ENCODE peak calls at places on chromosomes 2 and 18, in nine cellular contexts. E is glomerular endothelial cell; L is astrocyte; Z is stimulated activated CD4-positive, alpha-beta T cell treated with anti-CD3 and anti-CD28 coated beads, Interleukin-1b, Interleukin-23, amount 100 ng/mL, for 24 hours; N is neural crest cell; A is stimulated activated effector memory CD8-positive, alpha-beta T cell treated with anti-CD3 and anti-CD28 coated beads, Interleukin-12 subunit alpha, Interleukin-12 subunit beta, amount 100 ng/mL, for 72 hours; K is Calu3; Q is NCI-H2081; O is CD8-positive, alpha-beta T cell. M is an unnamed sample.

GRCh38 chr2:19208479-19209204 is 149.8 kb downstream of the OSR1 start:
- DNase-seq in E (no peak), L (no peak), Z (no peak), N (no peak), A (no peak), K (no peak), Q (no peak), O (no peak), M (no peak)

GRCh38 chr2:208466133-208466919 is 59.7 kb downstream of the PTH2R start:
- DNase-seq in E (no peak), L (no peak), Z (no peak), N (peak), A (no peak), K (peak), Q (peak), O (no peak), M (peak)

GRCh38 chr2:10720983-10721343 is 467 bp upstream of the ATP6V1C2 start:
- DNase-seq in E (no peak), L (no peak), Z (no peak), N (no peak), A (no peak), K (no peak), Q (peak), O (no peak), M (no peak)

GRCh38 chr2:134320930-134321329 is 67.1 kb downstream of the MGAT5 start:
- DNase-seq in E (no peak), L (no peak), Z (no peak), N (no peak), A (peak), K (no peak), Q (no peak), O (no peak), M (no peak)

GRCh38 chr2:40955042-40955441 is 503.2 kb upstream of the SLC8A1 start:
- DNase-seq in E (no peak), L (no peak), Z (no peak), N (no peak), A (no peak), K (no peak), Q (no peak), O (no peak), M (no peak)

GRCh38 chr2:158337018-158337417 is 119.5 kb downstream of the CCDC148 start:
- DNase-seq in E (no peak), L (no peak), Z (no peak), N (no peak), A (no peak), K (no peak), Q (no peak), O (no peak), M (no peak)

GRCh38 chr2:192072778-192073177 is 122.0 kb downstream of the TMEFF2 start:
- DNase-seq in E (no peak), L (no peak), Z (no peak), N (no peak), A (no peak), K (no peak), Q (no peak), O (no peak), M (no peak)

GRCh38 chr2:31213063-31213882 is 4.0 kb downstream of the CAPN14 start:
- DNase-seq in E (no peak), L (peak), Z (no peak), N (no peak), A (no peak), K (no peak), Q (no peak), O (no peak), M (no peak)

GRCh38 chr2:165795011-165795410 is 964 bp upstream of the GALNT3 start:
- DNase-seq in E (no peak), L (peak), Z (no peak), N (no peak), A (no peak), K (no peak), Q (no peak), O (no peak), M (peak)

GRCh38 chr2:220053919-220054318 is 426.5 kb downstream of the SLC4A3 start:
- DNase-seq in E (no peak), L (no peak), Z (no peak), N (no peak), A (no peak), K (no peak), Q (no peak), O (no peak), M (peak)

GRCh38 chr2:119106301-119106897 is 52.2 kb downstream of the C1QL2 start:
- DNase-seq in E (no peak), L (peak), Z (no peak), N (peak), A (no peak), K (peak), Q (no peak), O (no peak), M (peak)

GRCh38 chr2:230666885-230667712 is 45.5 kb upstream of the CAB39 start:
- DNase-seq in E (no peak), L (peak), Z (no peak), N (no peak), A (no peak), K (no peak), Q (no peak), O (no peak), M (peak)

GRCh38 chr18:59799383-59800015 is 100.3 kb upstream of the PMAIP1 start:
- DNase-seq in E (no peak), L (no peak), Z (no peak), N (no peak), A (no peak), K (no peak), Q (no peak), O (no peak), M (no peak)

GRCh38 chr2:168155680-168156079 is 91.7 kb downstream of the STK39 start:
- DNase-seq in E (no peak), L (no peak), Z (no peak), N (no peak), A (no peak), K (no peak), Q (no peak), O (no peak), M (no peak)

GRCh38 chr2:174039551-174040416 is 74.6 kb upstream of the SP3 start:
- DNase-seq in E (peak), L (peak), Z (peak), N (peak), A (peak), K (peak), Q (peak), O (peak), M (peak)

M was measured in fibroblast of lung.